ENCODE peak calls at places on chromosomes 1 and 21, in four cellular contexts. F is LHCN-M2; Q is Panc1; O is activated naive CD4-positive, alpha-beta T cell treated with Interleukin-2 at 50 U/mL for 16 hours. W is an unnamed sample.

GRCh38 chr1:54853793-54854370 is 33.1 kb downstream of the DHCR24 start:
- DNase-seq in F (no peak), Q (no peak), O (no peak), W (no peak)

GRCh38 chr1:116948642-116949041 is 38.9 kb downstream of the PTGFRN start:
- DNase-seq in F (no peak), Q (no peak), O (no peak), W (no peak)

GRCh38 chr21:20451051-20451450 is 547.2 kb upstream of the NCAM2 start:
- DNase-seq in F (no peak), Q (no peak), O (no peak), W (no peak)

GRCh38 chr1:175035860-175036259 is 12.6 kb upstream of the MRPS14 start:
- DNase-seq in F (peak; percentile 22), Q (no peak), O (no peak), W (no peak)

GRCh38 chr1:93617670-93618488 is 63.8 kb downstream of the BCAR3 start:
- DNase-seq in F (no peak), Q (no peak), O (no peak), W (no peak)

GRCh38 chr1:115710859-115711624 is 57.5 kb downstream of the CASQ2 start:
- DNase-seq in F (no peak), Q (no peak), O (no peak), W (no peak)

GRCh38 chr21:32198369-32198768 is 80.5 kb downstream of the MIS18A start:
- DNase-seq in F (no peak), Q (no peak), O (no peak), W (no peak)

GRCh38 chr1:150683914-150684313 is 13.0 kb downstream of the GOLPH3L start:
- DNase-seq in F (no peak), Q (no peak), O (no peak), W (no peak)

GRCh38 chr1:219757890-219758289 is 145.0 kb upstream of the ZC3H11B start:
- DNase-seq in F (no peak), Q (no peak), O (no peak), W (no peak)

GRCh38 chr1:97243973-97244560 is 522.5 kb downstream of the PTBP2 start:
- DNase-seq in F (peak; percentile 4), Q (no peak), O (no peak), W (peak; percentile 10)

GRCh38 chr1:211736351-211736915 is 61.0 kb upstream of the NEK2 start:
- DNase-seq in F (no peak), Q (no peak), O (no peak), W (peak; percentile 89)